ENCODE peak calls at places on chromosomes 16 and 17, in four cellular contexts. L, C, K and D are unnamed samples.
A peak's percentile ranks its signal among the peaks of the same experiment; 100 is the strongest.

GRCh38 chr16:15037745-15038144 is 18.1 kb downstream of the NTAN1 start:
- DNase-seq in L (peak; percentile 61), C (no peak), K (no peak), D (no peak)

GRCh38 chr16:14559809-14560227 is 70.2 kb downstream of the PARN start:
- DNase-seq in L (no peak), C (no peak), K (peak; percentile 68), D (no peak)

GRCh38 chr17:32120086-32120485 is 22.2 kb upstream of the RHOT1 start:
- DNase-seq in L (no peak), C (no peak), K (no peak), D (no peak)

GRCh38 chr17:74493381-74493833 is 27.0 kb downstream of the CD300A start:
- DNase-seq in L (peak; percentile 73), C (peak; percentile 28), K (peak; percentile 71), D (peak; percentile 89)

GRCh38 chr17:798246-798645 is 16.1 kb downstream of the MRM3 start:
- DNase-seq in L (no peak), C (no peak), K (no peak), D (no peak)

GRCh38 chr17:37239690-37240344 is 136.0 kb upstream of the C17orf78 start:
- DNase-seq in L (no peak), C (no peak), K (peak; percentile 8), D (no peak)

GRCh38 chr17:82696916-82697807 is 1.3 kb downstream of the RAB40B start:
- DNase-seq in L (no peak), C (no peak), K (no peak), D (no peak)

GRCh38 chr17:688100-688989 is 26.3 kb downstream of the VPS53 start:
- DNase-seq in L (no peak), C (no peak), K (peak; percentile 9), D (no peak)

GRCh38 chr17:28290703-28291102 is 28.3 kb upstream of the TMEM97 start:
- DNase-seq in L (no peak), C (no peak), K (peak; percentile 20), D (no peak)

GRCh38 chr17:28402224-28402630 is 3.8 kb downstream of the SLC46A1 start:
- DNase-seq in L (no peak), C (no peak), K (no peak), D (no peak)

GRCh38 chr16:27301236-27301861 is 12.4 kb upstream of the IL4R start:
- DNase-seq in L (no peak), C (no peak), K (no peak), D (no peak)

GRCh38 chr17:69802045-69802740 is 272.8 kb upstream of the KCNJ16 start:
- DNase-seq in L (no peak), C (no peak), K (no peak), D (no peak)

GRCh38 chr17:41919165-41919817 is 540 bp upstream of the ACLY start:
- DNase-seq in L (peak; percentile 66), C (peak; percentile 75), K (peak; percentile 65), D (no peak)

GRCh38 chr16:15899538-15900100 is 11.2 kb upstream of the CEP20 start:
- DNase-seq in L (peak; percentile 61), C (peak; percentile 65), K (peak; percentile 95), D (no peak)

GRCh38 chr17:14038206-14038605 is 31.1 kb upstream of the COX10 start:
- DNase-seq in L (no peak), C (no peak), K (no peak), D (no peak)

GRCh38 chr17:1641065-1641403 is 4.5 kb downstream of the SCARF1 start:
- DNase-seq in L (no peak), C (no peak), K (no peak), D (no peak)

GRCh38 chr16:66728804-66729203 is 22.6 kb downstream of the DYNC1LI2 start:
- DNase-seq in L (no peak), C (no peak), K (no peak), D (no peak)

GRCh38 chr17:14688134-14688533 is 387.3 kb downstream of the HS3ST3B1 start:
- DNase-seq in L (no peak), C (no peak), K (no peak), D (no peak)

GRCh38 chr17:12201294-12201693 is 180.6 kb downstream of the MAP2K4 start:
- DNase-seq in L (no peak), C (no peak), K (no peak), D (no peak)

GRCh38 chr17:17493249-17493985 is 2.8 kb downstream of the RASD1 start:
- DNase-seq in L (no peak), C (no peak), K (no peak), D (peak; percentile 54)

GRCh38 chr17:65572581-65573282 is 11.3 kb upstream of the AXIN2 start:
- DNase-seq in L (no peak), C (no peak), K (peak; percentile 68), D (peak; percentile 85)
- TF ChIP-seq CBX5 in L (no peak), C (no peak), K (peak; percentile 37), D (no peak)

DNA sequence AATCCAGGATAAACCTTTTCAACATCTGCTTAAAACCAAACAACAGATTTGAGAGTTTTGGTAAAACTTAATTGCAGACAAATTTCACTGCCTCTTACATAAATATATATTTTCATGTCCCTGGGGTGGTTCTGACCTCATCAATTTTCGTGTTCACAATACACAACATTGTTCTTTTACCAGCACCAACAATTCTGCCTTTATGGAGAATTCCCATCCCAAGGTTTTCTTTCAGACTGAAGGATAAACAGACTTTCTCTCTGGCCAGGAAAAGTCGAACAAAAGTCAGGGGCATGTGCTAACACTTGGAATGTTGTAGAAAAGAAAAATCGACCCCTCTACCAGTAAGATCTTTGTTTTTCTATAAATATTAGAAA is 45.3 kb upstream of the TOX3 start:
- DNase-seq in L (no peak), C (no peak), K (no peak), D (no peak)
- TF ChIP-seq CBX5 in L (no peak), C (no peak), K (no peak), D (no peak)

GRCh38 chr16:85853641-85854545 is 45.1 kb upstream of the IRF8 start:
- DNase-seq in L (no peak), C (no peak), K (no peak), D (no peak)
- TF ChIP-seq CBX5 in L (no peak), C (no peak), K (no peak), D (no peak)

GRCh38 chr16:31135535-31136286 is at the start of gene PRSS8:
- DNase-seq in L (peak; percentile 82), C (no peak), K (no peak), D (no peak)
- TF ChIP-seq CBX5 in L (no peak), C (no peak), K (no peak), D (no peak)

GRCh38 chr16:72938426-72939164 is 109.3 kb downstream of the ZFHX3 start:
- DNase-seq in L (no peak), C (no peak), K (no peak), D (no peak)
- TF ChIP-seq CBX5 in L (no peak), C (no peak), K (no peak), D (no peak)

GRCh38 chr17:35749560-35750412 is 3.3 kb downstream of the GAS2L2 start:
- DNase-seq in L (peak; percentile 73), C (no peak), K (no peak), D (no peak)

GRCh38 chr17:35746956-35747355 is 6.1 kb downstream of the GAS2L2 start:
- DNase-seq in L (no peak), C (no peak), K (no peak), D (no peak)

GRCh38 chr17:35747540-35748017 is 5.5 kb downstream of the GAS2L2 start:
- DNase-seq in L (peak; percentile 83), C (peak; percentile 17), K (peak; percentile 54), D (no peak)

GRCh38 chr17:35748979-35749378 is 4.1 kb downstream of the GAS2L2 start:
- DNase-seq in L (no peak), C (no peak), K (no peak), D (no peak)

GRCh38 chr17:35748323-35748960 is 4.6 kb downstream of the GAS2L2 start:
- DNase-seq in L (no peak), C (no peak), K (no peak), D (no peak)
- TF ChIP-seq CBX5 in L (no peak), C (no peak), K (no peak), D (no peak)